ENCODE peak calls at places on chromosomes 12 and 14, in seven cellular contexts. S, R, G, T, X, Q and V are unnamed samples.

GRCh38 chr14:54465654-54466053 is 23.1 kb downstream of the GMFB start:
- DNase-seq in S (no peak), G (no peak), X (no peak), T (no peak), Q (no peak), R (no peak), V (no peak)

GRCh38 chr12:85179680-85180300 is 100.2 kb upstream of the ALX1 start:
- DNase-seq in T (no peak), G (peak), Q (no peak), S (peak), R (no peak), X (no peak), V (no peak)

GRCh38 chr14:91891721-91892220 is 24.4 kb upstream of the TC2N start:
- DNase-seq in T (no peak), S (peak), R (no peak), Q (no peak), G (peak), X (no peak), V (no peak)

GRCh38 chr14:64303471-64303917 is 9.3 kb upstream of the ESR2 start:
- DNase-seq in R (no peak), T (no peak), X (no peak), S (peak), G (peak), Q (no peak), V (peak)

GRCh38 chr12:31589896-31590729 is 823 bp downstream of the DENND5B start:
- DNase-seq in S (peak), G (peak), Q (no peak), T (peak), R (peak), X (peak), V (peak)

GRCh38 chr12:12181516-12181915 is 85.3 kb downstream of the LRP6 start:
- DNase-seq in R (no peak), T (no peak), Q (no peak), X (no peak), S (peak), G (peak), V (no peak)

GRCh38 chr14:105933238-105933637 is 406.9 kb downstream of the TMEM121 start:
- DNase-seq in X (no peak), G (no peak), Q (peak), T (no peak), S (no peak), R (no peak), V (no peak)

GRCh38 chr12:105257321-105257728 is 21.4 kb upstream of the APPL2 start:
- DNase-seq in S (peak), G (peak), R (no peak), X (no peak), T (no peak), Q (no peak), V (no peak)

DNA sequence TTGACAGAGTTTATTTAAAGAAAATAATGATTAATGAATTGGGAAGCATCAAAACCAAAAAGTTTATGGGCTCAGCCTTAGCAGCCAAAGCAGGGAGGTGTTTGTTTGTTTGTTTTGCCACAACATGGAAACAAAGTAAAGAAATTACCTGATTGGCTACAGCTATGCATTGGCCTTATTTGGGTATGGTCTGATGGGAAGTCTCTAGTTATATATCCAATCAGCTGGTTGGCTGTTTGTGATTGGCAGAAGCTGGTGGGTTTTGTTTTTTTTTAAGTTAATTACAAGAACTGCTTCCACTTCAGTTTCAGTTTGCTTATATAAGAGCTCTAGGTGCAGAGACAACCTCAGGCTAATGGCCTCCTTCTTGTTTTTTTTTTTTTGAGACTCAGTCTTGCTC is 4.6 kb upstream of the LEMD3 start:
- DNase-seq in X (no peak), T (no peak), Q (no peak), G (peak), S (no peak), R (no peak), V (no peak)
- TF ChIP-seq CTCF in X (no peak), T (no peak), Q (no peak), G (no peak), S (no peak), R (no peak), V (no peak)

GRCh38 chr14:104436047-104436531 is 143.5 kb upstream of the C14orf180 start:
- DNase-seq in T (peak), S (peak), Q (no peak), R (no peak), X (peak), G (peak), V (peak)
- TF ChIP-seq CTCF in T (no peak), S (no peak), Q (no peak), R (no peak), X (no peak), G (no peak), V (no peak)

DNA sequence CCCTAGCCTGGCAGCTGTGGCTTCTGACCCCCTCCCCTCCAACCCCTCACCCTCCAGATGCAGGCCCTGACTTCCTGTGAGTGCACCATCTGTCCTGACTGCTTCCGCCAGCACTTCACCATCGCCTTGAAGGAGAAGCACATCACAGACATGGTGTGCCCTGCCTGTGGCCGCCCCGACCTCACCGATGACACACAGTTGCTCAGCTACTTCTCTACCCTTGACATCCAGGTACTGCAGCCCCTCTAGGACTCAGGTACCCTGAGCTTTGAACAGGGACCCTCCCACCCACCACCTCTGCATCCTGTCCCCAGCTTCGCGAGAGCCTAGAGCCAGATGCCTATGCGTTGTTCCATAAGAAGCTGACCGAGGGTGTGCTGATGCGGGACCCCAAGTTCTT is 6.0 kb upstream of the IRF9 start:
- DNase-seq in R (no peak), X (no peak), T (no peak), Q (no peak), S (no peak), G (no peak), V (no peak)
- TF ChIP-seq CTCF in R (no peak), X (no peak), T (no peak), Q (no peak), S (no peak), G (no peak), V (no peak)

DNA sequence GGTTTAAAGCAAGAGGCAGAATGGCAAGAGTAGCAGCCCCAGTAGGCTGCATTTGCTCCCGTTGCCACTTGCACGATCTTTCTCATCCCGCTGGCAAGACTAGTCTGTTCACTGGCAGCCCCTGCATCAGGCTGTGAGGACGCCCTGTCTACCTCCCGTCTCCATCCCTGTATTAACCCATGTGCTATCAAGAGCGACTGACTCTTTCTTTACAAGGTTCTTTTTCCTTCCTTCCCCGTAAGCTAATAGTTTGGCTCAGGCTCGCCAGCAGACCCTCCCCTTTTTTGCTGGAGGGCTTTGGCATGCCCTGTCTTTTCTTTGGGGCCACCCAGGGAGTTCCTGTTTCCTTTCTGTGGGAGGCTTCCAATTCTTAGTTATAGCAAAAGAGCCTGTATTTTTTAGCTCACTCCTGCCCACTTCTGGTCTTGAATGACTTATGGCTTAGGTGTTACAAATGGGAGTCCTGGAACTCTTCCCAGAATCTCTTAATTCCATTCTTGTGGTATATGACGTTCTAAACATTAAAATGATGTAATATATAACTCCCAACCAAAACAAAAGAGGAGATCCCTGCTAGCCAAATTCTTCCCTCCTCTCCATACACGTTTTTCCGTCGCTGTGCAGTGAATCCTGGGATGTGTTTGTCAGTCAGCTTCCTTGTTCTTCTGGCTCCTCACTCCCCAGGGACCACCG is 149.0 kb downstream of the PRKCH start:
- DNase-seq in S (peak), T (no peak), X (peak), Q (peak), R (no peak), G (peak), V (no peak)
- TF ChIP-seq CTCF in S (peak), T (no peak), X (no peak), Q (no peak), R (no peak), G (peak), V (no peak)

GRCh38 chr14:63045612-63046320 is 508 bp upstream of the KCNH5 start:
- DNase-seq in G (peak), R (no peak), S (peak), Q (no peak), X (no peak), T (peak), V (peak)

GRCh38 chr14:63045234-63045611 is at the start of gene KCNH5:
- DNase-seq in S (peak), T (peak), X (no peak), R (no peak), Q (no peak), G (peak), V (peak)

DNA sequence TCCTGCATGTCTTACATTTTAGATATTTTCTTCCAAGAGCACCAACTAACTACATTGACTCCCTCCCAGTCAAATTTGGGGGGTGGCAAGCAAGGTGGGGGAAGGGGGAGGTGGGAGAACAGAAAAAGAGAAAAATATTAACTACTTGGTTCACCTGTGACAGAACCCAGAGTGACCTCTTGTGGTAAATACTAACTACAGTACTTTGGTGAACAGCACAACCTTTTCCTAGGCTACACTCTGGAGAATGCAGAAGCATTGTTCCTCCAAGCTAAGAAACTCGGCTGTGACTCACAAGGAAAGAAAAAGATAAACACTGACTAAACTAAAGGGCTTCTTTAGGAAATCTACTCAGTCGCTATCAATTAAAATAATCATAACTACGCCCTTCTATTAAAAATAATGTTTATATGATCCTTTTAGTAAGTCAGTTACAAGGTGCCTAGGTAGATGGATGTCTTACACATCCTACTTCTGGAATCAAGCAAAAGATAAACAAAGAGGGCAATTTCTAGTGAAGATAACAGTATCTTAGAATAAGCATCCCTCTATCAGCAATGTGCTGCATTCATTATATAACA is 5.4 kb downstream of the KCNH5 start:
- DNase-seq in R (no peak), G (peak), Q (no peak), S (peak), X (no peak), T (no peak), V (no peak)
- TF ChIP-seq CTCF in R (no peak), G (peak), Q (no peak), S (peak), X (no peak), T (no peak), V (peak)

DNA sequence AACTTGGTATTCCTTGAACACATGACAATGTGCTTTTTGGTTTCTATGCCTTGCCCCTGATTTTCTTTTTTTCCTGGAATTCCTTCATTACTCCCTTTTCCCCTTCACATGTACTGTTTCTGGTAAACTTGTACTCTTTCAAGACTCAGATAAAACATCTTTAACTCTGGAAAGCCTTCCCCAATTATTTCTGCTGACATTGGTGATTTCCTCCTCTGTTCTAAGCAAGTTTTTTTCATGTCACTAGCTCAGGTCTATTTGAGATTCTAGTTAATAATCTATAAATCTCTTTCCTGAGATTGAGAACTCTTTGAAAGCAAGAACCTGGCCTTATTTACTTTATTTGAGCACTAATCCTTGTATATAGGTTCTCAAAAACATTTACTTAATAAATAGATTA is 24.0 kb upstream of the PTPRQ start:
- DNase-seq in T (no peak), X (no peak), Q (no peak), G (no peak), R (no peak), S (no peak), V (no peak)
- TF ChIP-seq CTCF in T (no peak), X (no peak), Q (no peak), G (no peak), R (no peak), S (no peak), V (no peak)

GRCh38 chr12:89383235-89384049 is 31.1 kb upstream of the DUSP6 start:
- DNase-seq in R (no peak), T (no peak), Q (no peak), G (peak), X (no peak), S (no peak), V (no peak)
- TF ChIP-seq CTCF in R (no peak), T (no peak), Q (no peak), G (no peak), X (no peak), S (no peak), V (no peak)